ENCODE peak calls at places on chromosomes 2 and 18, in five cellular contexts. One of them, this sample, is unnamed.

GRCh38 chr2:9703701-9704221 is 73.0 kb upstream of the YWHAQ start:
- DNase-seq in HT1080: peak; percentile 95
- DNase-seq in KBM-7: peak; percentile 64
- DNase-seq in LHCN-M2: peak; percentile 94
- DNase-seq in T-helper 17 cell: no peak
- DNase-seq in this sample: no peak

GRCh38 chr18:74819433-74820059 is 221.9 kb downstream of the ZNF407 start:
- DNase-seq in LHCN-M2: peak; percentile 38
- DNase-seq in KBM-7: peak; percentile 17
- DNase-seq in HT1080: peak; percentile 42
- DNase-seq in T-helper 17 cell: no peak
- DNase-seq in this sample: no peak

GRCh38 chr2:156046900-156047299 is 285.6 kb downstream of the NR4A2 start:
- DNase-seq in HT1080: no peak
- DNase-seq in T-helper 17 cell: no peak
- DNase-seq in LHCN-M2: no peak
- DNase-seq in KBM-7: no peak
- DNase-seq in this sample: no peak

GRCh38 chr2:239042046-239042445 is 194.2 kb downstream of the TWIST2 start:
- DNase-seq in KBM-7: no peak
- DNase-seq in LHCN-M2: no peak
- DNase-seq in HT1080: no peak
- DNase-seq in T-helper 17 cell: no peak
- DNase-seq in this sample: no peak

GRCh38 chr2:200705305-200705985 is 106.3 kb upstream of the BZW1 start:
- DNase-seq in LHCN-M2: peak; percentile 25
- DNase-seq in KBM-7: no peak
- DNase-seq in HT1080: peak; percentile 27
- DNase-seq in T-helper 17 cell: no peak
- DNase-seq in this sample: no peak

GRCh38 chr2:229660951-229661350 is 53.4 kb downstream of the DNER start:
- DNase-seq in LHCN-M2: peak; percentile 27
- DNase-seq in HT1080: peak; percentile 75
- DNase-seq in KBM-7: no peak
- DNase-seq in T-helper 17 cell: no peak
- DNase-seq in this sample: peak; percentile 1

GRCh38 chr2:220601674-220602073 is 970.4 kb downstream of the EPHA4 start:
- DNase-seq in T-helper 17 cell: no peak
- DNase-seq in HT1080: no peak
- DNase-seq in KBM-7: no peak
- DNase-seq in LHCN-M2: no peak
- DNase-seq in this sample: no peak

GRCh38 chr2:25844089-25844488 is 34.2 kb downstream of the ASXL2 start:
- DNase-seq in LHCN-M2: peak; percentile 50
- DNase-seq in HT1080: no peak
- DNase-seq in KBM-7: no peak
- DNase-seq in T-helper 17 cell: no peak
- DNase-seq in this sample: no peak

GRCh38 chr2:12437144-12437543 is 279.6 kb upstream of the TRIB2 start:
- DNase-seq in LHCN-M2: no peak
- DNase-seq in T-helper 17 cell: no peak
- DNase-seq in HT1080: no peak
- DNase-seq in KBM-7: no peak
- DNase-seq in this sample: no peak

GRCh38 chr2:111028720-111029119 is 92.0 kb upstream of the BCL2L11 start:
- DNase-seq in T-helper 17 cell: no peak
- DNase-seq in HT1080: no peak
- DNase-seq in KBM-7: no peak
- DNase-seq in LHCN-M2: peak; percentile 10
- DNase-seq in this sample: no peak

GRCh38 chr2:234500394-234501006 is 3.6 kb upstream of the ARL4C start:
- DNase-seq in LHCN-M2: peak; percentile 66
- DNase-seq in T-helper 17 cell: peak; percentile 55
- DNase-seq in HT1080: peak; percentile 67
- DNase-seq in KBM-7: peak; percentile 27
- DNase-seq in this sample: no peak

GRCh38 chr2:202091476-202091875 is 18.4 kb downstream of the KIAA2012 start:
- DNase-seq in LHCN-M2: no peak
- DNase-seq in KBM-7: peak; percentile 91
- DNase-seq in HT1080: no peak
- DNase-seq in T-helper 17 cell: no peak
- DNase-seq in this sample: no peak

GRCh38 chr18:75533954-75534353 is 106.5 kb upstream of the SMIM21 start:
- DNase-seq in KBM-7: no peak
- DNase-seq in HT1080: no peak
- DNase-seq in LHCN-M2: peak; percentile 75
- DNase-seq in T-helper 17 cell: no peak
- DNase-seq in this sample: no peak

GRCh38 chr2:240596491-240596931 is 10.0 kb downstream of the CAPN10 start:
- DNase-seq in KBM-7: no peak
- DNase-seq in HT1080: no peak
- DNase-seq in LHCN-M2: no peak
- DNase-seq in T-helper 17 cell: peak; percentile 5
- DNase-seq in this sample: no peak

GRCh38 chr2:226198956-226199355 is 600.7 kb downstream of the IRS1 start:
- DNase-seq in HT1080: no peak
- DNase-seq in KBM-7: no peak
- DNase-seq in T-helper 17 cell: no peak
- DNase-seq in LHCN-M2: no peak
- DNase-seq in this sample: no peak

GRCh38 chr18:36020174-36020711 is 47.1 kb downstream of the RPRD1A start:
- DNase-seq in T-helper 17 cell: no peak
- DNase-seq in KBM-7: no peak
- DNase-seq in LHCN-M2: no peak
- DNase-seq in HT1080: no peak
- DNase-seq in this sample: no peak

GRCh38 chr18:59751186-59751585 is 54.0 kb upstream of the CCBE1 start:
- DNase-seq in HT1080: no peak
- DNase-seq in T-helper 17 cell: no peak
- DNase-seq in KBM-7: no peak
- DNase-seq in LHCN-M2: no peak
- DNase-seq in this sample: no peak

GRCh38 chr2:212299943-212300342 is 238.7 kb downstream of the ERBB4 start:
- DNase-seq in KBM-7: no peak
- DNase-seq in HT1080: no peak
- DNase-seq in LHCN-M2: no peak
- DNase-seq in T-helper 17 cell: no peak
- DNase-seq in this sample: no peak

GRCh38 chr18:24766376-24766775 is 305.9 kb downstream of the HRH4 start:
- DNase-seq in HT1080: peak; percentile 13
- DNase-seq in T-helper 17 cell: no peak
- DNase-seq in LHCN-M2: no peak
- DNase-seq in KBM-7: no peak
- DNase-seq in this sample: no peak

GRCh38 chr2:96970248-96970875 is 16.0 kb downstream of the FAM178B start:
- DNase-seq in HT1080: no peak
- DNase-seq in T-helper 17 cell: no peak
- DNase-seq in LHCN-M2: no peak
- DNase-seq in KBM-7: peak; percentile 48
- DNase-seq in this sample: no peak

GRCh38 chr18:37355772-37356171 is 209.8 kb downstream of the CELF4 start:
- DNase-seq in T-helper 17 cell: no peak
- DNase-seq in LHCN-M2: no peak
- DNase-seq in KBM-7: no peak
- DNase-seq in HT1080: no peak
- DNase-seq in this sample: no peak

GRCh38 chr2:197207106-197207505 is 103.5 kb downstream of the ANKRD44 start:
- DNase-seq in LHCN-M2: peak; percentile 74
- DNase-seq in KBM-7: no peak
- DNase-seq in T-helper 17 cell: no peak
- DNase-seq in HT1080: no peak
- DNase-seq in this sample: no peak

GRCh38 chr2:45821558-45822271 is 170.2 kb downstream of the PRKCE start:
- DNase-seq in HT1080: peak; percentile 73
- DNase-seq in LHCN-M2: peak; percentile 73
- DNase-seq in T-helper 17 cell: no peak
- DNase-seq in KBM-7: no peak
- DNase-seq in this sample: no peak

GRCh38 chr2:215917953-215918620 is 95.3 kb downstream of the MREG start:
- DNase-seq in T-helper 17 cell: no peak
- DNase-seq in LHCN-M2: peak; percentile 42
- DNase-seq in KBM-7: no peak
- DNase-seq in HT1080: no peak
- DNase-seq in this sample: no peak

GRCh38 chr18:77035380-77035779 is 97.2 kb downstream of the MBP start:
- DNase-seq in KBM-7: no peak
- DNase-seq in HT1080: no peak
- DNase-seq in LHCN-M2: no peak
- DNase-seq in T-helper 17 cell: no peak
- DNase-seq in this sample: no peak

GRCh38 chr2:66822186-66822585 is 387.3 kb downstream of the MEIS1 start:
- DNase-seq in LHCN-M2: no peak
- DNase-seq in HT1080: no peak
- DNase-seq in KBM-7: no peak
- DNase-seq in T-helper 17 cell: no peak
- DNase-seq in this sample: no peak

GRCh38 chr2:232901711-232902578 is 31.9 kb downstream of the SNORC start:
- DNase-seq in HT1080: peak; percentile 96
- DNase-seq in KBM-7: no peak
- DNase-seq in LHCN-M2: peak; percentile 95
- DNase-seq in T-helper 17 cell: no peak
- DNase-seq in this sample: peak; percentile 30

GRCh38 chr2:98090951-98091350 is 4.0 kb downstream of the VWA3B start:
- DNase-seq in T-helper 17 cell: no peak
- DNase-seq in LHCN-M2: no peak
- DNase-seq in HT1080: no peak
- DNase-seq in KBM-7: no peak
- DNase-seq in this sample: no peak

GRCh38 chr18:22434973-22435608 is 17.4 kb upstream of the CTAGE1 start:
- DNase-seq in LHCN-M2: peak; percentile 13
- DNase-seq in KBM-7: no peak
- DNase-seq in T-helper 17 cell: no peak
- DNase-seq in HT1080: peak; percentile 78
- DNase-seq in this sample: no peak

GRCh38 chr2:55437515-55438390 is 18.1 kb upstream of the CCDC88A start:
- DNase-seq in HT1080: no peak
- DNase-seq in KBM-7: no peak
- DNase-seq in T-helper 17 cell: no peak
- DNase-seq in LHCN-M2: no peak
- DNase-seq in this sample: no peak

GRCh38 chr2:95539836-95540235 is 52.0 kb upstream of the TRIM43 start:
- DNase-seq in KBM-7: no peak
- DNase-seq in T-helper 17 cell: no peak
- DNase-seq in HT1080: no peak
- DNase-seq in LHCN-M2: no peak
- DNase-seq in this sample: no peak

GRCh38 chr2:241036397-241036963 is 38.1 kb downstream of the SNED1 start:
- DNase-seq in KBM-7: no peak
- DNase-seq in LHCN-M2: no peak
- DNase-seq in T-helper 17 cell: peak; percentile 51
- DNase-seq in HT1080: no peak
- DNase-seq in this sample: no peak

GRCh38 chr2:88452980-88453582 is 588 bp upstream of the FOXI3 start:
- DNase-seq in HT1080: no peak
- DNase-seq in T-helper 17 cell: no peak
- DNase-seq in KBM-7: peak; percentile 14
- DNase-seq in LHCN-M2: no peak
- DNase-seq in this sample: no peak

GRCh38 chr2:242060212-242060835 is 190.8 kb downstream of the RTP5 start:
- DNase-seq in HT1080: peak; percentile 51
- DNase-seq in LHCN-M2: peak; percentile 48
- DNase-seq in KBM-7: no peak
- DNase-seq in T-helper 17 cell: no peak
- DNase-seq in this sample: peak; percentile 21

GRCh38 chr2:170917219-170917851 is 11.7 kb upstream of the GORASP2 start:
- DNase-seq in T-helper 17 cell: no peak
- DNase-seq in KBM-7: no peak
- DNase-seq in LHCN-M2: no peak
- DNase-seq in HT1080: peak; percentile 17
- DNase-seq in this sample: no peak

GRCh38 chr2:111975819-111976218 is 77.4 kb downstream of the MERTK start:
- DNase-seq in LHCN-M2: no peak
- DNase-seq in HT1080: no peak
- DNase-seq in KBM-7: no peak
- DNase-seq in T-helper 17 cell: no peak
- DNase-seq in this sample: no peak